ENCODE peak calls at places on chromosomes 7 and 10, in five cellular contexts. One of them, this sample, is unnamed. For H3K9me3, the result is how much of the 10 kb centered on the place peaks cover.

GRCh38 chr7:15214981-15215380 is 312.4 kb upstream of the DGKB start:
- DNase-seq in astrocyte: no peak
- DNase-seq in tibial nerve: no peak
- DNase-seq in lower lobe of right lung: no peak
- DNase-seq in testis: no peak
- DNase-seq in this sample: no peak

GRCh38 chr10:73018632-73019031 is 64.0 kb upstream of the PLA2G12B start:
- DNase-seq in astrocyte: no peak
- DNase-seq in tibial nerve: no peak
- DNase-seq in lower lobe of right lung: no peak
- DNase-seq in testis: no peak
- DNase-seq in this sample: no peak

GRCh38 chr7:101684980-101685323 is 55.9 kb upstream of the MYL10 start:
- DNase-seq in astrocyte: no peak
- DNase-seq in tibial nerve: no peak
- DNase-seq in lower lobe of right lung: no peak
- DNase-seq in testis: no peak
- DNase-seq in this sample: no peak

GRCh38 chr7:46035166-46035565 is 114.1 kb upstream of the IGFBP3 start:
- DNase-seq in astrocyte: no peak
- DNase-seq in tibial nerve: no peak
- DNase-seq in lower lobe of right lung: no peak
- DNase-seq in testis: no peak
- DNase-seq in this sample: no peak

GRCh38 chr10:103926722-103927319 is 8.8 kb upstream of the STN1 start:
- DNase-seq in astrocyte: no peak
- DNase-seq in tibial nerve: no peak
- DNase-seq in lower lobe of right lung: no peak
- DNase-seq in testis: no peak
- DNase-seq in this sample: no peak

GRCh38 chr7:8761731-8762130 is 328.3 kb downstream of the NXPH1 start:
- DNase-seq in astrocyte: no peak
- DNase-seq in tibial nerve: no peak
- DNase-seq in lower lobe of right lung: no peak
- DNase-seq in testis: no peak
- DNase-seq in this sample: no peak

GRCh38 chr7:149415391-149416068 is 45.3 kb downstream of the ZNF777 start:
- DNase-seq in astrocyte: peak
- DNase-seq in tibial nerve: no peak
- DNase-seq in lower lobe of right lung: no peak
- DNase-seq in testis: no peak
- DNase-seq in this sample: no peak

GRCh38 chr10:92965314-92965713 is 95.3 kb upstream of the CYP26C1 start:
- DNase-seq in astrocyte: peak
- DNase-seq in tibial nerve: peak
- DNase-seq in lower lobe of right lung: no peak
- DNase-seq in testis: no peak
- DNase-seq in this sample: no peak

GRCh38 chr10:5975641-5976473 is 1.5 kb downstream of the IL15RA start:
- DNase-seq in astrocyte: peak
- DNase-seq in tibial nerve: peak
- DNase-seq in lower lobe of right lung: peak
- DNase-seq in testis: peak
- DNase-seq in this sample: no peak

GRCh38 chr10:10584164-10584563 is 433.5 kb upstream of the CELF2 start:
- DNase-seq in astrocyte: no peak
- DNase-seq in tibial nerve: no peak
- DNase-seq in lower lobe of right lung: no peak
- DNase-seq in testis: no peak
- DNase-seq in this sample: no peak

GRCh38 chr10:10591682-10592412 is 425.8 kb upstream of the CELF2 start:
- DNase-seq in astrocyte: no peak
- DNase-seq in tibial nerve: peak
- DNase-seq in lower lobe of right lung: no peak
- DNase-seq in testis: peak
- DNase-seq in this sample: no peak

GRCh38 chr10:10589540-10589939 is 428.1 kb upstream of the CELF2 start:
- DNase-seq in astrocyte: peak
- DNase-seq in tibial nerve: peak
- DNase-seq in lower lobe of right lung: no peak
- DNase-seq in testis: no peak
- DNase-seq in this sample: peak

GRCh38 chr10:10587744-10588393 is 429.8 kb upstream of the CELF2 start:
- DNase-seq in astrocyte: no peak
- DNase-seq in tibial nerve: no peak
- DNase-seq in lower lobe of right lung: no peak
- DNase-seq in testis: no peak
- DNase-seq in this sample: no peak
- H3K9me3 ChIP-seq in astrocyte: under half
- H3K9me3 ChIP-seq in tibial nerve: under half
- H3K9me3 ChIP-seq in lower lobe of right lung: under half
- H3K9me3 ChIP-seq in testis: under half
- H3K9me3 ChIP-seq in this sample: under half

GRCh38 chr10:114767589-114768393 is 53.8 kb upstream of the FHIP2A start:
- DNase-seq in astrocyte: no peak
- DNase-seq in tibial nerve: no peak
- DNase-seq in lower lobe of right lung: peak
- DNase-seq in testis: peak
- DNase-seq in this sample: no peak
- H3K27ac ChIP-seq in astrocyte: no peak
- H3K27ac ChIP-seq in tibial nerve: peak
- H3K27ac ChIP-seq in lower lobe of right lung: peak
- H3K27ac ChIP-seq in testis: peak
- H3K27ac ChIP-seq in this sample: no peak

DNA sequence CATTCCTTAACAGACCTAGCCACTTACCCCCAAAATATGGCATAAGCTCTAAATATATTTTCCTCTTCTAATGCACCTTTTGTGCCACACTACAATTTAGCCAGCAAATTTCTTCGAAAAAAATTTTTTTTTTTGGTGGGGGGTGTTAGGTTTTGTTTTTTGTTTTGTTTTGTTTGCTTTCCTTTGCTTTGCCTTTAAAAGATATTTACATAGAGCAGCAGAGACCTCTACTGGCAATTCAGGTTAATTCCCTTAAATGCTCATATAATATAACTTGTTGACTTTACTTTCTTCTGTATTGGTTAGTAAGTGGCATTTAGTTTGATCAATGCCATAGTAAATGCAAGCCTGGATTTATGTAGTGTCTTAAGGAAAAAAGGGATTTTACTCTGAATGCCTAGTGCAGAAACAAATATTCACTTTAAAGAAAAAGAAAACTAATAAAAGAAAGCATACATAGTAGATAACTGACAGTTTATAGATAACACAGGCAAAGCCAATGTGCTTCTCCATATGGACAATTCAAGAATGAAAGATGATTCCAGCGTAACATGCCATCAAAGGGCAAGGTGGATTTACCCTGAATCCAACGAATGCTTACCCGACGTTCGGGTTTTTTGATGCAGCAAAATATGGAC is 1250.6 kb downstream of the GATA3 start:
- DNase-seq in astrocyte: no peak
- DNase-seq in tibial nerve: no peak
- DNase-seq in lower lobe of right lung: no peak
- DNase-seq in testis: no peak
- DNase-seq in this sample: no peak
- TF ChIP-seq CTCF in astrocyte: peak
- TF ChIP-seq CTCF in tibial nerve: peak
- TF ChIP-seq CTCF in lower lobe of right lung: peak
- TF ChIP-seq CTCF in testis: no peak
- TF ChIP-seq CTCF in this sample: peak

GRCh38 chr10:130354555-130354954 is 218.4 kb downstream of the GLRX3 start:
- DNase-seq in astrocyte: no peak
- DNase-seq in tibial nerve: no peak
- DNase-seq in lower lobe of right lung: no peak
- DNase-seq in testis: no peak
- DNase-seq in this sample: no peak

GRCh38 chr10:130353928-130354327 is 217.7 kb downstream of the GLRX3 start:
- DNase-seq in astrocyte: no peak
- DNase-seq in tibial nerve: no peak
- DNase-seq in lower lobe of right lung: no peak
- DNase-seq in testis: no peak
- DNase-seq in this sample: no peak

GRCh38 chr10:130357951-130358350 is 221.8 kb downstream of the GLRX3 start:
- DNase-seq in astrocyte: no peak
- DNase-seq in tibial nerve: no peak
- DNase-seq in lower lobe of right lung: no peak
- DNase-seq in testis: no peak
- DNase-seq in this sample: no peak

GRCh38 chr10:130357226-130357625 is 221.0 kb downstream of the GLRX3 start:
- DNase-seq in astrocyte: no peak
- DNase-seq in tibial nerve: no peak
- DNase-seq in lower lobe of right lung: no peak
- DNase-seq in testis: no peak
- DNase-seq in this sample: no peak

DNA sequence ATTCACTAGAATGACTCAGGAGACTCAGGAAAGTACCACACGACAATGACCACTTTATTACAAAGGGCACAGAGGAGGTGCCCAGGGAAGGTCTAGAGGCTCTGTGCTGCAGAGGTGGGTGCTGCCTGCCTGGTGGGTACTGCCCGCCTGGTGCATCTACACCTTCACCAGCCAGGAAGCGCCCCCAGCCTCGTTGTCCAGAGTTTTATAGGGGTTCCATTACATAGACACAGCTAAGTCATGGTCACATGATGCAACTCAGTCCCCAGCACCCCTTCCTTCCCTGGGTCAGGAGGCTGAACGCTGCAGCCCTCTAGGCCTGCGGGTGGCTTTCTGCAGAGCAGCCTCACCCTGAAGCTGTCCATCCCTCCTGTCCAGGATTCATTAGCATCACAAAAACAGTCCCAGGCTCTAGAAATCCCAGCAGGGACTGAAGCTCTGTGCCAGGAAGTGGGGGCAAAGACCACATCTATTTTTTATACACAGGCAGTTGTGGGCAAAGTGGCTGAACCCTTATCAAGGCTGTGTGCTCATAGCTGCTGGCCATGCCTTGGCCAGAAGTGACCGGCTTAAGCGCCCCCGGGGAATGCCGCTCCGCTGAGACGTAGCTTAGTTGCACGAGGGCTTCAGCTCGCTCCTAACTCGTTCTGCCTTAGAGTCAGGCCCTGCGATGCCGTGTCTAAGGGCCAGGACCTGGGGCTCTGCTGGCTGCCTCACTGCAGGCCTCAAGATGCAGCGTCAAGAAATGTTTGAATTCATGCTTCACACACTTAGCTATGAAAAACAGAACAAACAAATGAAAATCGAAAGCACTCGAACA is 219.0 kb downstream of the GLRX3 start:
- DNase-seq in astrocyte: no peak
- DNase-seq in tibial nerve: no peak
- DNase-seq in lower lobe of right lung: no peak
- DNase-seq in testis: no peak
- DNase-seq in this sample: no peak
- H3K9me3 ChIP-seq in astrocyte: under half
- H3K9me3 ChIP-seq in tibial nerve: under half
- H3K9me3 ChIP-seq in lower lobe of right lung: under half
- H3K9me3 ChIP-seq in testis: under half
- H3K9me3 ChIP-seq in this sample: half or more

DNA sequence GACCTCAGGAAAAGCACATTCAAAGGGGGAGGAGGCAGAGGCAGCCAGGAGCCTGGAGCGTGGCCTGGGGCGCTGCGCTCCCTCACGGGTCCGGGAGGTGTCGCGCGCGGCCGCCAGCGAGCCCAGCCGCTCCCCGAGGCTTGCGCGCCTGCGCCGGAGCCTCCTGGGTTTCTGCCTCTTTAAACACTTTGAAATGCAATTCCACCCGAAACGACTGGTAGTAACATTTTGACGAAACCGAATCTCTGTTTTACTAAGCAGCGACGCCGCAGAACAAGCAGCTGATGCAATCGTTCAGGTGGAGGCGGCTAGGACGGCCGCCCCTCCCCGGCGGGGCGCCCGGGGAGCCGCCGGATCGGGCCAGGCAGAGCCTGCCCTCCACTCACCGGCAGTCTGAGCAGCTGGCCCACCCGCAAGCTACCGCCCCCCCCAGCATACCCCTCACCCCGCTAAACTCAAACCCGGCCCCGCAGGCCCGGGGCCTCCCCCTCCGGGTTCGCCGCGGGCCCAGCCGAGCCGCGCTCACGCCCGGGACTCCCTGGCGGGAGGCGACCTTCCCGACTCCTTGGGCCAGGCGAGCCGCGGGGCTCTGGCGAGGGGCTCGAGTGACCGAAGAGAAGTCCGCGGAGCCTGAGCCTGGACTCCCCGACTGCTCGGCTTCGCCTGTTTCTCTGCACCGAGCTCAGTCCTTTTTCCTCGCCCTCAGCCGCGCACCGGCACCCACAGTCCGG is 3.3 kb downstream of the MKX start:
- DNase-seq in astrocyte: peak
- DNase-seq in tibial nerve: peak
- DNase-seq in lower lobe of right lung: peak
- DNase-seq in testis: peak
- DNase-seq in this sample: peak
- H3K27ac ChIP-seq in astrocyte: no peak
- H3K27ac ChIP-seq in tibial nerve: peak
- H3K27ac ChIP-seq in lower lobe of right lung: peak
- H3K27ac ChIP-seq in testis: peak
- H3K27ac ChIP-seq in this sample: peak

DNA sequence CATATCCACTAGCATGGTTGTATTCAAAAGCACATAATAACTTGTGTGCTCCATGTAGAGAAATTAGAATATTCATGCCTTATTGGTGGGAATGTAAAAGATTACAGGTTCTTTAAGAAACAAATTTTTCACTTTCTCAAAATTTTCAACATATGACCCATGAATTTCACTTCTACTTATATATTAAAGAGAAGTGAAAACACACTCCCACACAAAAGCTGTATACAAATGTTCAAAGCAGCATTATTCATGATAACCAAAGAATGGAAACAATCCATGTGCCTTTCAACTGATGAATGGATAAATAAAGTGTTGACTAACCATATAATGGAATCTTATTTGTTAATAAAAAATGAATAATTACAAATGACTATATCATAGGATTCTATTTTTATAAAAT is 694.5 kb upstream of the PCDH15 start:
- DNase-seq in astrocyte: no peak
- DNase-seq in tibial nerve: no peak
- DNase-seq in lower lobe of right lung: no peak
- DNase-seq in testis: no peak
- DNase-seq in this sample: no peak
- TF ChIP-seq CTCF in astrocyte: no peak
- TF ChIP-seq CTCF in tibial nerve: no peak
- TF ChIP-seq CTCF in lower lobe of right lung: no peak
- TF ChIP-seq CTCF in testis: no peak
- TF ChIP-seq CTCF in this sample: no peak

GRCh38 chr7:157518514-157519175 is 181.8 kb downstream of the DNAJB6 start:
- DNase-seq in astrocyte: no peak
- DNase-seq in tibial nerve: no peak
- DNase-seq in lower lobe of right lung: no peak
- DNase-seq in testis: no peak
- DNase-seq in this sample: no peak
- H3K9me3 ChIP-seq in astrocyte: under half
- H3K9me3 ChIP-seq in tibial nerve: under half
- H3K9me3 ChIP-seq in lower lobe of right lung: under half
- H3K9me3 ChIP-seq in testis: under half
- H3K9me3 ChIP-seq in this sample: half or more

GRCh38 chr7:22571776-22572175 is 71.8 kb upstream of the STEAP1B start:
- DNase-seq in astrocyte: no peak
- DNase-seq in tibial nerve: no peak
- DNase-seq in lower lobe of right lung: no peak
- DNase-seq in testis: no peak
- DNase-seq in this sample: no peak
- H3K27ac ChIP-seq in astrocyte: peak
- H3K27ac ChIP-seq in tibial nerve: no peak
- H3K27ac ChIP-seq in lower lobe of right lung: no peak
- H3K27ac ChIP-seq in testis: no peak
- H3K27ac ChIP-seq in this sample: no peak